ENCODE peak calls at places on chromosomes 2 and 18, in eight cellular contexts. One of them, this sample, is unnamed. For H3K9me3 and H3K4me1, the result is how much of the 10 kb centered on the place peaks cover.

GRCh38 chr2:177474904-177475474 is 82.4 kb downstream of the AGPS start:
- DNase-seq in CD8-positive, alpha-beta T cell: no peak
- DNase-seq in prostate gland: no peak
- DNase-seq in A549: no peak
- DNase-seq in fibroblast of lung: peak
- DNase-seq in neural progenitor cell: no peak
- DNase-seq in upper lobe of right lung: no peak
- DNase-seq in mammary epithelial cell: no peak
- DNase-seq in this sample: no peak

GRCh38 chr2:35080231-35080905 is 1275.2 kb upstream of the CRIM1 start:
- DNase-seq in CD8-positive, alpha-beta T cell: no peak
- DNase-seq in mammary epithelial cell: no peak
- DNase-seq in A549: no peak
- DNase-seq in prostate gland: no peak
- DNase-seq in neural progenitor cell: no peak
- DNase-seq in upper lobe of right lung: no peak
- DNase-seq in fibroblast of lung: peak
- DNase-seq in this sample: no peak

GRCh38 chr2:8234253-8234652 is 447.6 kb upstream of the ID2 start:
- DNase-seq in mammary epithelial cell: no peak
- DNase-seq in fibroblast of lung: no peak
- DNase-seq in CD8-positive, alpha-beta T cell: no peak
- DNase-seq in prostate gland: no peak
- DNase-seq in A549: no peak
- DNase-seq in neural progenitor cell: no peak
- DNase-seq in upper lobe of right lung: no peak
- DNase-seq in this sample: no peak

GRCh38 chr2:169221745-169222369 is 140.5 kb downstream of the LRP2 start:
- DNase-seq in fibroblast of lung: peak
- DNase-seq in A549: peak
- DNase-seq in upper lobe of right lung: no peak
- DNase-seq in CD8-positive, alpha-beta T cell: no peak
- DNase-seq in mammary epithelial cell: peak
- DNase-seq in neural progenitor cell: no peak
- DNase-seq in prostate gland: no peak
- DNase-seq in this sample: no peak

GRCh38 chr2:182208421-182208820 is 218.4 kb downstream of the PDE1A start:
- DNase-seq in CD8-positive, alpha-beta T cell: no peak
- DNase-seq in neural progenitor cell: no peak
- DNase-seq in fibroblast of lung: no peak
- DNase-seq in A549: no peak
- DNase-seq in mammary epithelial cell: no peak
- DNase-seq in prostate gland: no peak
- DNase-seq in upper lobe of right lung: no peak
- DNase-seq in this sample: no peak

GRCh38 chr18:57080479-57080878 is 66.4 kb upstream of the BOD1L2 start:
- DNase-seq in prostate gland: no peak
- DNase-seq in neural progenitor cell: no peak
- DNase-seq in upper lobe of right lung: no peak
- DNase-seq in A549: no peak
- DNase-seq in CD8-positive, alpha-beta T cell: no peak
- DNase-seq in fibroblast of lung: no peak
- DNase-seq in mammary epithelial cell: no peak
- DNase-seq in this sample: no peak

GRCh38 chr2:17800219-17800618 is 16.0 kb upstream of the MSGN1 start:
- DNase-seq in CD8-positive, alpha-beta T cell: no peak
- DNase-seq in mammary epithelial cell: peak
- DNase-seq in A549: no peak
- DNase-seq in fibroblast of lung: peak
- DNase-seq in prostate gland: no peak
- DNase-seq in neural progenitor cell: no peak
- DNase-seq in upper lobe of right lung: no peak
- DNase-seq in this sample: no peak

GRCh38 chr2:2187196-2187595 is 143.9 kb downstream of the MYT1L start:
- DNase-seq in fibroblast of lung: no peak
- DNase-seq in A549: no peak
- DNase-seq in neural progenitor cell: peak
- DNase-seq in upper lobe of right lung: no peak
- DNase-seq in prostate gland: no peak
- DNase-seq in mammary epithelial cell: no peak
- DNase-seq in CD8-positive, alpha-beta T cell: no peak
- DNase-seq in this sample: no peak

GRCh38 chr2:104853926-104854506 is at the start of gene POU3F3:
- DNase-seq in fibroblast of lung: peak
- DNase-seq in upper lobe of right lung: peak
- DNase-seq in A549: peak
- DNase-seq in prostate gland: no peak
- DNase-seq in mammary epithelial cell: no peak
- DNase-seq in neural progenitor cell: peak
- DNase-seq in CD8-positive, alpha-beta T cell: peak
- DNase-seq in this sample: peak

GRCh38 chr2:199668648-199669047 is 182.3 kb downstream of the FTCDNL1 start:
- DNase-seq in upper lobe of right lung: no peak
- DNase-seq in prostate gland: no peak
- DNase-seq in A549: no peak
- DNase-seq in fibroblast of lung: no peak
- DNase-seq in mammary epithelial cell: no peak
- DNase-seq in CD8-positive, alpha-beta T cell: no peak
- DNase-seq in neural progenitor cell: no peak
- DNase-seq in this sample: no peak

GRCh38 chr2:222671259-222672067 is at the start of gene MOGAT1:
- DNase-seq in fibroblast of lung: peak
- DNase-seq in CD8-positive, alpha-beta T cell: no peak
- DNase-seq in prostate gland: no peak
- DNase-seq in A549: peak
- DNase-seq in neural progenitor cell: peak
- DNase-seq in upper lobe of right lung: peak
- DNase-seq in mammary epithelial cell: no peak
- DNase-seq in this sample: no peak

GRCh38 chr2:86069091-86069685 is 36.5 kb downstream of the POLR1A start:
- DNase-seq in neural progenitor cell: no peak
- DNase-seq in prostate gland: no peak
- DNase-seq in fibroblast of lung: peak
- DNase-seq in A549: no peak
- DNase-seq in upper lobe of right lung: no peak
- DNase-seq in CD8-positive, alpha-beta T cell: no peak
- DNase-seq in mammary epithelial cell: no peak
- DNase-seq in this sample: no peak

GRCh38 chr18:74836296-74837139 is 238.8 kb downstream of the ZNF407 start:
- DNase-seq in A549: no peak
- DNase-seq in upper lobe of right lung: no peak
- DNase-seq in prostate gland: no peak
- DNase-seq in fibroblast of lung: peak
- DNase-seq in CD8-positive, alpha-beta T cell: no peak
- DNase-seq in mammary epithelial cell: peak
- DNase-seq in neural progenitor cell: peak
- DNase-seq in this sample: no peak

DNA sequence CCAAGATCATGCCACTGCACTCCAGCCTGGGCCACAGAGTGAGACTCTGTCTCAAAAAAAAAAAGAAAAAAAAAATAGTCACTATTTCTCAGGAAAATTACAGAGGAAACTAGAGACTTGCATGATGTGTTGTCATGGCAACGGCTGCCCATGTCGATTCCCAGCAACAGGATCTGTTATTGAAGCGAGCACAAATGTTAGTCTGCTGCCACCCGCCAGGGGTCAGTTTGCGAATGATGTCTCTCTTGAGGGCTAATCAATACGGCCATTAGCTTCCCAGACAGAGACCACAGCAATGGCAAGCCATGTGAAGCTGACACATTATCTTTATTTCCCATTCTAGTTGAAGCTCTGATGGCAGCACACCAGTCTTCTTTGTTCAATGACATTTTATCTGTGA is 32.4 kb upstream of the ACYP2 start:
- DNase-seq in fibroblast of lung: no peak
- DNase-seq in A549: no peak
- DNase-seq in prostate gland: no peak
- DNase-seq in mammary epithelial cell: no peak
- DNase-seq in upper lobe of right lung: no peak
- DNase-seq in neural progenitor cell: peak
- DNase-seq in CD8-positive, alpha-beta T cell: no peak
- DNase-seq in this sample: no peak
- H3K9me3 ChIP-seq in fibroblast of lung: under half
- H3K9me3 ChIP-seq in A549: under half
- H3K9me3 ChIP-seq in prostate gland: under half
- H3K9me3 ChIP-seq in mammary epithelial cell: under half
- H3K9me3 ChIP-seq in upper lobe of right lung: under half
- H3K9me3 ChIP-seq in neural progenitor cell: under half
- H3K9me3 ChIP-seq in CD8-positive, alpha-beta T cell: under half
- H3K9me3 ChIP-seq in this sample: under half

GRCh38 chr2:163640542-163641195 is 95.1 kb downstream of the FIGN start:
- DNase-seq in CD8-positive, alpha-beta T cell: no peak
- DNase-seq in neural progenitor cell: peak
- DNase-seq in mammary epithelial cell: no peak
- DNase-seq in A549: no peak
- DNase-seq in upper lobe of right lung: no peak
- DNase-seq in fibroblast of lung: no peak
- DNase-seq in prostate gland: no peak
- DNase-seq in this sample: no peak

GRCh38 chr2:163644238-163644637 is 91.6 kb downstream of the FIGN start:
- DNase-seq in mammary epithelial cell: no peak
- DNase-seq in fibroblast of lung: no peak
- DNase-seq in prostate gland: no peak
- DNase-seq in neural progenitor cell: no peak
- DNase-seq in upper lobe of right lung: no peak
- DNase-seq in CD8-positive, alpha-beta T cell: no peak
- DNase-seq in A549: no peak
- DNase-seq in this sample: no peak

GRCh38 chr2:163646659-163647058 is 89.1 kb downstream of the FIGN start:
- DNase-seq in fibroblast of lung: no peak
- DNase-seq in prostate gland: no peak
- DNase-seq in upper lobe of right lung: no peak
- DNase-seq in mammary epithelial cell: no peak
- DNase-seq in A549: no peak
- DNase-seq in CD8-positive, alpha-beta T cell: no peak
- DNase-seq in neural progenitor cell: no peak
- DNase-seq in this sample: no peak

GRCh38 chr2:163637876-163638275 is 97.9 kb downstream of the FIGN start:
- DNase-seq in upper lobe of right lung: no peak
- DNase-seq in A549: no peak
- DNase-seq in mammary epithelial cell: no peak
- DNase-seq in CD8-positive, alpha-beta T cell: no peak
- DNase-seq in neural progenitor cell: peak
- DNase-seq in prostate gland: no peak
- DNase-seq in fibroblast of lung: no peak
- DNase-seq in this sample: no peak

GRCh38 chr2:163641986-163642385 is 93.8 kb downstream of the FIGN start:
- DNase-seq in prostate gland: no peak
- DNase-seq in upper lobe of right lung: no peak
- DNase-seq in fibroblast of lung: peak
- DNase-seq in neural progenitor cell: no peak
- DNase-seq in A549: no peak
- DNase-seq in CD8-positive, alpha-beta T cell: no peak
- DNase-seq in mammary epithelial cell: no peak
- DNase-seq in this sample: no peak
- H3K4me1 ChIP-seq in prostate gland: under half
- H3K4me1 ChIP-seq in upper lobe of right lung: under half
- H3K4me1 ChIP-seq in fibroblast of lung: under half
- H3K4me1 ChIP-seq in neural progenitor cell: half or more
- H3K4me1 ChIP-seq in A549: under half
- H3K4me1 ChIP-seq in CD8-positive, alpha-beta T cell: under half
- H3K4me1 ChIP-seq in mammary epithelial cell: under half
- H3K4me1 ChIP-seq in this sample: under half

GRCh38 chr18:78812067-78812466 is 167.6 kb upstream of the SALL3 start:
- DNase-seq in neural progenitor cell: no peak
- DNase-seq in mammary epithelial cell: no peak
- DNase-seq in fibroblast of lung: no peak
- DNase-seq in CD8-positive, alpha-beta T cell: no peak
- DNase-seq in A549: no peak
- DNase-seq in upper lobe of right lung: no peak
- DNase-seq in prostate gland: no peak
- DNase-seq in this sample: no peak
- H3K9me3 ChIP-seq in neural progenitor cell: under half
- H3K9me3 ChIP-seq in mammary epithelial cell: under half
- H3K9me3 ChIP-seq in fibroblast of lung: under half
- H3K9me3 ChIP-seq in CD8-positive, alpha-beta T cell: under half
- H3K9me3 ChIP-seq in A549: under half
- H3K9me3 ChIP-seq in upper lobe of right lung: under half
- H3K9me3 ChIP-seq in prostate gland: under half
- H3K9me3 ChIP-seq in this sample: under half

GRCh38 chr2:60540054-60540453 is 13.4 kb downstream of the BCL11A start:
- DNase-seq in mammary epithelial cell: no peak
- DNase-seq in fibroblast of lung: no peak
- DNase-seq in CD8-positive, alpha-beta T cell: no peak
- DNase-seq in prostate gland: peak
- DNase-seq in neural progenitor cell: no peak
- DNase-seq in upper lobe of right lung: no peak
- DNase-seq in A549: no peak
- DNase-seq in this sample: no peak
- H3K4me1 ChIP-seq in mammary epithelial cell: under half
- H3K4me1 ChIP-seq in fibroblast of lung: under half
- H3K4me1 ChIP-seq in CD8-positive, alpha-beta T cell: under half
- H3K4me1 ChIP-seq in prostate gland: under half
- H3K4me1 ChIP-seq in neural progenitor cell: under half
- H3K4me1 ChIP-seq in upper lobe of right lung: under half
- H3K4me1 ChIP-seq in A549: under half
- H3K4me1 ChIP-seq in this sample: under half

GRCh38 chr18:38563396-38563980 is 997.9 kb upstream of the CELF4 start:
- DNase-seq in prostate gland: no peak
- DNase-seq in neural progenitor cell: no peak
- DNase-seq in A549: no peak
- DNase-seq in mammary epithelial cell: peak
- DNase-seq in upper lobe of right lung: no peak
- DNase-seq in CD8-positive, alpha-beta T cell: no peak
- DNase-seq in fibroblast of lung: peak
- DNase-seq in this sample: no peak
- H3K9me3 ChIP-seq in prostate gland: under half
- H3K9me3 ChIP-seq in neural progenitor cell: under half
- H3K9me3 ChIP-seq in A549: under half
- H3K9me3 ChIP-seq in mammary epithelial cell: under half
- H3K9me3 ChIP-seq in upper lobe of right lung: under half
- H3K9me3 ChIP-seq in CD8-positive, alpha-beta T cell: under half
- H3K9me3 ChIP-seq in fibroblast of lung: under half
- H3K9me3 ChIP-seq in this sample: under half

DNA sequence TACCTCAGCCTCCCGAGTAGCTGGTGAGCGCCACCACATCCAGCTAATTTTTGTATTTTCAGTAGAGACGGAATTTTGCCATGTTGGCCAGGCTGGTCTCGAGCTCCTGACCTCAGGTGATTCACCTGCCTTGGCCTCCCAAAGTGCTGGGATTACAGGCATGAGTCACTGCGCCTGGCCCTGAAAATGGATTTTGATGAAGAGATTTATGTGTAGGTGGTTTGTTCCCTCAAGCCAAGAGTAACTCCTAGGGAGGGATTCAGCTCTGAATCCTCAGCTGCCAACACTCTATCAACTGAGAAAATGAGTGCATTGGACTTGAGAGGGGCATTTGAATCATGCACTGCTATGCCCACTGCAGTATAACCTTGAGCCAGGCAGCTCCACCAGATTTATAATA is 17.5 kb upstream of the LIPG start:
- DNase-seq in mammary epithelial cell: peak
- DNase-seq in CD8-positive, alpha-beta T cell: no peak
- DNase-seq in prostate gland: no peak
- DNase-seq in neural progenitor cell: no peak
- DNase-seq in A549: no peak
- DNase-seq in fibroblast of lung: no peak
- DNase-seq in upper lobe of right lung: no peak
- DNase-seq in this sample: no peak
- H3K4me1 ChIP-seq in mammary epithelial cell: under half
- H3K4me1 ChIP-seq in CD8-positive, alpha-beta T cell: under half
- H3K4me1 ChIP-seq in prostate gland: under half
- H3K4me1 ChIP-seq in neural progenitor cell: under half
- H3K4me1 ChIP-seq in A549: under half
- H3K4me1 ChIP-seq in fibroblast of lung: under half
- H3K4me1 ChIP-seq in upper lobe of right lung: under half
- H3K4me1 ChIP-seq in this sample: under half